ENCODE peak calls at places on chromosomes 5 and 9, in six cellular contexts. B is right atrium auricular region, P is kidney epithelial cell, M is mammary epithelial cell, L is gastrocnemius medialis, K is lower lobe of right lung. Y is an unnamed sample.

GRCh38 chr5:171647043-171647899 is 138.3 kb upstream of the SMIM23 start:
- DNase-seq in B (no peak), P (no peak), M (no peak), L (no peak), K (no peak), Y (peak; percentile 67)

GRCh38 chr9:107337676-107338590 is 54.9 kb downstream of the RAD23B start:
- DNase-seq in B (no peak), P (no peak), M (no peak), L (no peak), K (no peak), Y (peak; percentile 74)

GRCh38 chr5:74104469-74104868 is 478.5 kb downstream of the ARHGEF28 start:
- DNase-seq in B (no peak), P (no peak), M (no peak), L (no peak), K (no peak), Y (no peak)

GRCh38 chr5:95620870-95621838 is 1.3 kb downstream of the GPR150 start:
- DNase-seq in B (no peak), P (no peak), M (no peak), L (no peak), K (peak; percentile 53), Y (no peak)

GRCh38 chr9:114902773-114903589 is 27.4 kb downstream of the TNFSF8 start:
- DNase-seq in B (no peak), P (no peak), M (peak; percentile 66), L (no peak), K (no peak), Y (no peak)

GRCh38 chr9:70260007-70260443 is 1.2 kb downstream of the SMC5 start:
- DNase-seq in B (no peak), P (no peak), M (peak; percentile 16), L (no peak), K (peak; percentile 49), Y (peak; percentile 14)

GRCh38 chr9:115220339-115221009 is 102.5 kb upstream of the TNC start:
- DNase-seq in B (no peak), P (no peak), M (peak; percentile 49), L (no peak), K (no peak), Y (no peak)

GRCh38 chr5:66617223-66617861 is 21.1 kb downstream of the MAST4 start:
- DNase-seq in B (no peak), P (no peak), M (no peak), L (no peak), K (no peak), Y (no peak)

GRCh38 chr5:143181173-143181572 is 222.3 kb downstream of the NR3C1 start:
- DNase-seq in B (no peak), P (no peak), M (no peak), L (no peak), K (no peak), Y (no peak)

GRCh38 chr9:89677696-89678393 is 73.0 kb downstream of the GADD45G start:
- DNase-seq in B (no peak), P (no peak), M (no peak), L (no peak), K (no peak), Y (no peak)

GRCh38 chr9:111484564-111484878 is 338 bp upstream of the ECPAS start:
- DNase-seq in B (no peak), P (no peak), M (no peak), L (no peak), K (no peak), Y (peak; percentile 43)

DNA sequence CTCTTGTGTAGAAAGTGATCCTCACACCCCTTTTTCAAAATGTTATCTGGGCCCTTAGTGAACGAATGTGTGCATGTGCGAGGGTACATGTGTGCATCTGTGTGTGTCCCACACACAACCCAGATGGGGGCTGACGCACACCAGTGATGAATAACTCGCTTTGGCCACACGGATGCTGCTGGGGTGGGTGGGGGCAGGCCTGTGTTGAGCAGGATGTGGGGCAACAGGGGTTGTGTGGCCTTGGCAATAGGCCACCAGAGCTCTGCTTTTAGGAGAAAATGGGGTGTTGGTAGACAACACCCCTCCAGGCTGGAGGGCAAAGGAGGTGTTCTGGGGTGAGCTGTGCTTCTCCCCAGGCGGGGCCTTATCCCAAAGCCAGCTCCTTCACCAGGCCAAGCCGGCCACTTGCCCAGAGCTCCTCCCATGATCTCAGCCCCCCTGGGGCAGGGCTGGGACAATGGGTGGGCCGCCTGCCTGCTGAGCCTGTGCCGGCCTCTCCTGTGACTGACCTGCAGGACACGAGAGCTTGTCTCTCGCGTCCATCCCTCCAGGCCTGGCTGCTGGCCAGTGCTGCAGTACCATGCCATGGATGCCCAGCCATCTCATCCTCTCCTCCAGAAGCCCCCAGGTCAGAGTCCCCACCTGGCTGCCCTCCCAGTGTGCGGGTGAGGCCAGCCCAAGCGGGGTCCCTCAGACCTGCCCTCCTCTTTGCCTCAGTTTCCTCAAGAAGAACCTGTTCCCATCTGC is 1.7 kb downstream of the DBN1 start:
- DNase-seq in B (peak; percentile 85), P (no peak), M (no peak), L (no peak), K (no peak), Y (peak; percentile 94)
- H3K4me3 ChIP-seq in B (peak overlapping the region; percentile 75), P (peak overlapping the region; percentile 69), M (peak overlapping the region; percentile 59), L (peak overlapping the region; percentile 62), K (peak overlapping the region; percentile 69), Y (peak overlapping the region; percentile 75)

GRCh38 chr9:125426926-125427325 is 165.3 kb downstream of the GAPVD1 start:
- DNase-seq in B (no peak), P (no peak), M (no peak), L (no peak), K (no peak), Y (no peak)

GRCh38 chr9:125427556-125427955 is 165.9 kb downstream of the GAPVD1 start:
- DNase-seq in B (no peak), P (no peak), M (no peak), L (no peak), K (no peak), Y (no peak)

GRCh38 chr9:125423964-125424363 is 162.3 kb downstream of the GAPVD1 start:
- DNase-seq in B (no peak), P (no peak), M (no peak), L (no peak), K (no peak), Y (no peak)

GRCh38 chr9:125425176-125425897 is 163.7 kb downstream of the GAPVD1 start:
- DNase-seq in B (no peak), P (no peak), M (no peak), L (no peak), K (no peak), Y (no peak)

GRCh38 chr9:125425901-125426515 is 164.4 kb downstream of the GAPVD1 start:
- DNase-seq in B (no peak), P (no peak), M (no peak), L (no peak), K (no peak), Y (no peak)
- TF ChIP-seq CTCF in B (no peak), P (no peak), M (no peak), L (no peak), K (no peak), Y (no peak)

GRCh38 chr9:4936277-4936676 is 48.8 kb upstream of the JAK2 start:
- DNase-seq in B (no peak), P (no peak), M (no peak), L (no peak), K (no peak), Y (no peak)
- H3K4me3 ChIP-seq in B (no peak overlapping the region), P (no peak overlapping the region), M (no peak overlapping the region), L (no peak overlapping the region), K (peak overlapping the region; percentile 4), Y (no peak overlapping the region)

GRCh38 chr9:132146015-132146414 is 15.8 kb upstream of the NTNG2 start:
- DNase-seq in B (no peak), P (no peak), M (no peak), L (no peak), K (no peak), Y (no peak)

GRCh38 chr9:132150256-132150655 is 11.6 kb upstream of the NTNG2 start:
- DNase-seq in B (no peak), P (no peak), M (no peak), L (peak; percentile 72), K (no peak), Y (no peak)

GRCh38 chr9:132147331-132147730 is 14.5 kb upstream of the NTNG2 start:
- DNase-seq in B (no peak), P (no peak), M (no peak), L (no peak), K (no peak), Y (no peak)

GRCh38 chr9:132146575-132146974 is 15.3 kb upstream of the NTNG2 start:
- DNase-seq in B (no peak), P (no peak), M (no peak), L (no peak), K (no peak), Y (no peak)

GRCh38 chr9:132147839-132148238 is 14.0 kb upstream of the NTNG2 start:
- DNase-seq in B (no peak), P (no peak), M (no peak), L (no peak), K (no peak), Y (no peak)
- TF ChIP-seq CTCF in B (no peak), P (no peak), M (no peak), L (no peak), K (no peak), Y (no peak)